ENCODE peak calls at places on chromosome 6, in nine cellular contexts. U is H1, I is transverse colon, L is stomach, P is HepG2, C is GM12878, D is K562, W is suprapubic skin, S is esophagus muscularis mucosa. Y is an unnamed sample.

GRCh38 chr6:21522773-21523490 is 70.6 kb upstream of the SOX4 start:
- DNase-seq in U (peak), I (no peak), L (no peak), P (no peak), C (no peak), D (no peak), W (no peak), S (no peak), Y (no peak)

GRCh38 chr6:13742961-13743735 is 31.5 kb upstream of the RANBP9 start:
- DNase-seq in U (no peak), I (no peak), L (no peak), P (no peak), C (no peak), D (no peak), W (no peak), S (no peak), Y (no peak)

GRCh38 chr6:113763883-113764282 is 93.3 kb upstream of the MARCKS start:
- DNase-seq in U (no peak), I (no peak), L (no peak), P (no peak), C (peak), D (no peak), W (no peak), S (no peak), Y (no peak)

GRCh38 chr6:136077834-136078576 is 172.1 kb downstream of the MTFR2 start:
- DNase-seq in U (no peak), I (no peak), L (no peak), P (no peak), C (no peak), D (no peak), W (no peak), S (no peak), Y (no peak)

GRCh38 chr6:156686429-156686939 is 90.7 kb upstream of the ARID1B start:
- DNase-seq in U (no peak), I (peak), L (peak), P (peak), C (no peak), D (no peak), W (peak), S (no peak), Y (peak)

GRCh38 chr6:82138075-82138791 is 109.3 kb downstream of the IBTK start:
- DNase-seq in U (no peak), I (no peak), L (no peak), P (no peak), C (no peak), D (no peak), W (no peak), S (no peak), Y (no peak)

GRCh38 chr6:150299873-150300485 is 68.8 kb upstream of the IYD start:
- DNase-seq in U (no peak), I (no peak), L (no peak), P (no peak), C (no peak), D (no peak), W (no peak), S (no peak), Y (no peak)

GRCh38 chr6:150068173-150068785 is 642 bp downstream of the ULBP3 start:
- DNase-seq in U (no peak), I (no peak), L (no peak), P (no peak), C (no peak), D (no peak), W (no peak), S (no peak), Y (no peak)

GRCh38 chr6:140436023-140436811 is 1061.8 kb upstream of the CITED2 start:
- DNase-seq in U (no peak), I (no peak), L (no peak), P (no peak), C (no peak), D (no peak), W (no peak), S (no peak), Y (no peak)

GRCh38 chr6:14506656-14507242 is 389.2 kb downstream of the CD83 start:
- DNase-seq in U (no peak), I (peak), L (no peak), P (no peak), C (no peak), D (no peak), W (no peak), S (peak), Y (no peak)

GRCh38 chr6:42704251-42704936 is 18.0 kb downstream of the PRPH2 start:
- DNase-seq in U (no peak), I (peak), L (peak), P (peak), C (no peak), D (no peak), W (no peak), S (no peak), Y (peak)

GRCh38 chr6:3696525-3696924 is 55.0 kb downstream of the PXDC1 start:
- DNase-seq in U (no peak), I (no peak), L (no peak), P (no peak), C (no peak), D (no peak), W (no peak), S (no peak), Y (no peak)

GRCh38 chr6:33901822-33902816 is 98.3 kb upstream of the MLN start:
- DNase-seq in U (no peak), I (no peak), L (no peak), P (no peak), C (no peak), D (peak), W (no peak), S (no peak), Y (no peak)

GRCh38 chr6:49693512-49693911 is 19.8 kb downstream of the CRISP2 start:
- DNase-seq in U (no peak), I (no peak), L (no peak), P (no peak), C (no peak), D (no peak), W (no peak), S (no peak), Y (no peak)

GRCh38 chr6:113694278-113695077 is 162.7 kb upstream of the MARCKS start:
- DNase-seq in U (no peak), I (no peak), L (no peak), P (peak), C (no peak), D (no peak), W (no peak), S (peak), Y (no peak)

GRCh38 chr6:107128175-107128574 is 12.9 kb upstream of the BEND3 start:
- DNase-seq in U (no peak), I (no peak), L (no peak), P (no peak), C (no peak), D (no peak), W (no peak), S (no peak), Y (no peak)

GRCh38 chr6:73131706-73132105 is 93.6 kb downstream of the KHDC1L start:
- DNase-seq in U (no peak), I (no peak), L (no peak), P (no peak), C (no peak), D (peak), W (no peak), S (no peak), Y (no peak)

GRCh38 chr6:148445116-148445515 is 102.5 kb downstream of the SASH1 start:
- DNase-seq in U (no peak), I (no peak), L (no peak), P (no peak), C (no peak), D (no peak), W (no peak), S (no peak), Y (no peak)

GRCh38 chr6:159487636-159488035 is 205.4 kb downstream of the SOD2 start:
- DNase-seq in U (no peak), I (no peak), L (no peak), P (no peak), C (no peak), D (no peak), W (no peak), S (no peak), Y (no peak)

GRCh38 chr6:132830236-132830799 is 15.9 kb downstream of the RPS12 start:
- DNase-seq in U (no peak), I (no peak), L (no peak), P (peak), C (no peak), D (no peak), W (no peak), S (no peak), Y (no peak)

GRCh38 chr6:28401172-28401571 is 1.6 kb upstream of the ZSCAN12 start:
- DNase-seq in U (no peak), I (no peak), L (no peak), P (no peak), C (no peak), D (no peak), W (no peak), S (no peak), Y (no peak)

GRCh38 chr6:25842526-25842925 is 10.7 kb upstream of the SLC17A1 start:
- DNase-seq in U (no peak), I (no peak), L (no peak), P (no peak), C (peak), D (no peak), W (no peak), S (no peak), Y (no peak)

GRCh38 chr6:6927437-6928361 is 180.1 kb upstream of the RREB1 start:
- DNase-seq in U (no peak), I (no peak), L (no peak), P (no peak), C (no peak), D (peak), W (no peak), S (no peak), Y (no peak)

GRCh38 chr6:43916091-43916923 is 146.3 kb downstream of the VEGFA start:
- DNase-seq in U (no peak), I (no peak), L (no peak), P (no peak), C (no peak), D (peak), W (no peak), S (no peak), Y (no peak)

GRCh38 chr6:22656696-22657340 is 87.5 kb downstream of the HDGFL1 start:
- DNase-seq in U (no peak), I (no peak), L (no peak), P (no peak), C (no peak), D (no peak), W (no peak), S (no peak), Y (no peak)

GRCh38 chr6:2817778-2818443 is 23.8 kb downstream of the SERPINB1 start:
- DNase-seq in U (no peak), I (no peak), L (no peak), P (no peak), C (no peak), D (no peak), W (no peak), S (no peak), Y (no peak)

GRCh38 chr6:142377112-142377848 is 75.5 kb downstream of the ADGRG6 start:
- DNase-seq in U (peak), I (no peak), L (peak), P (peak), C (no peak), D (no peak), W (no peak), S (no peak), Y (no peak)

GRCh38 chr6:142376115-142376514 is 74.3 kb downstream of the ADGRG6 start:
- DNase-seq in U (no peak), I (no peak), L (no peak), P (peak), C (no peak), D (no peak), W (no peak), S (no peak), Y (no peak)

GRCh38 chr6:142374965-142375733 is 73.3 kb downstream of the ADGRG6 start:
- DNase-seq in U (no peak), I (no peak), L (no peak), P (peak), C (no peak), D (no peak), W (no peak), S (no peak), Y (no peak)

GRCh38 chr6:142380626-142381025 is 78.8 kb downstream of the ADGRG6 start:
- DNase-seq in U (no peak), I (no peak), L (no peak), P (no peak), C (no peak), D (no peak), W (no peak), S (no peak), Y (no peak)

GRCh38 chr6:142378138-142378875 is 76.5 kb downstream of the ADGRG6 start:
- DNase-seq in U (no peak), I (no peak), L (no peak), P (peak), C (no peak), D (no peak), W (no peak), S (no peak), Y (no peak)
- H3K27ac ChIP-seq in U (no peak), I (no peak), L (no peak), P (peak), C (no peak), D (no peak), W (no peak), S (no peak), Y (no peak)

GRCh38 chr6:157758516-157759023 is 64.5 kb upstream of the SNX9 start:
- DNase-seq in U (no peak), I (no peak), L (no peak), P (no peak), C (no peak), D (peak), W (no peak), S (peak), Y (no peak)

GRCh38 chr6:157755752-157756411 is 67.2 kb upstream of the SNX9 start:
- DNase-seq in U (no peak), I (no peak), L (peak), P (no peak), C (no peak), D (no peak), W (no peak), S (no peak), Y (no peak)

GRCh38 chr6:157755032-157755751 is 67.9 kb upstream of the SNX9 start:
- DNase-seq in U (no peak), I (no peak), L (no peak), P (no peak), C (no peak), D (no peak), W (no peak), S (no peak), Y (no peak)

GRCh38 chr6:157757430-157758403 is 65.3 kb upstream of the SNX9 start:
- DNase-seq in U (no peak), I (no peak), L (no peak), P (no peak), C (no peak), D (no peak), W (no peak), S (peak), Y (no peak)

DNA sequence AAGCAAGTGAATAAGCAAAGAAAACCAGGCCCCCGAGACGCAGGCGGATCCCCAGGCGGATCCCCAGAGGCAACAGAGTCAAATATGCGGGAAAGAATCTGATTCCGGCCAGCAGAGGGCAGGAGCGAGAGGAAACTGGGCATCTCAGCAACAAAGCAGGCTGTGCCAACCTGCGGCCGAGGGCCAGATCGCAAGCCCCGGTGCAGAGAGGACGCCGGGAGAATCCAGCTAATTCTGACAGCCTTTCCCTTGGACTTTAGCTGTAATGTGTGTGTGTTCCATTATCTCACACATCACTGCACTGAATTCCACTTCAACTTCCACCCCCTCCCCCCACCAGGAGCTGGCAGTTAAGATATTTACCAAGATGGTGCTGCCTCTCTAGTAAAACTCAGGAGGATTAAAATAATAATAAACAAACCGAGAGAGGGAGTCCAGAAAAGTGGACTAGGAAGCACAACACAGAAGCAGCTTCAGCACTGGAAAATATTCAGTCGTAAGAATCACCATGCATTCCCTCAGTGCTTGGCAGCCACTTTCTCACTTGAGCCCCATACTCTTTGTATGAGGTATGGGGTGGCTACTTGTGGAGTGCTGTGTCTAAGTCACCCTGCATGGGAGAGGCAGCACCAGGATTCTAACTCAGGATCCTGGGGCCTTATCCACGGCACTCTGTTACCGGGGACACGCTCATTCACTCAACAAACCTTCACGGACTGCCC is 66.2 kb upstream of the SNX9 start:
- DNase-seq in U (peak), I (peak), L (peak), P (peak), C (no peak), D (peak), W (peak), S (peak), Y (peak)
- TF ChIP-seq POLR2AphosphoS5 in U (no peak), I (no peak), L (peak), P (no peak), C (no peak), D (no peak), W (no peak), S (peak), Y (no peak)

DNA sequence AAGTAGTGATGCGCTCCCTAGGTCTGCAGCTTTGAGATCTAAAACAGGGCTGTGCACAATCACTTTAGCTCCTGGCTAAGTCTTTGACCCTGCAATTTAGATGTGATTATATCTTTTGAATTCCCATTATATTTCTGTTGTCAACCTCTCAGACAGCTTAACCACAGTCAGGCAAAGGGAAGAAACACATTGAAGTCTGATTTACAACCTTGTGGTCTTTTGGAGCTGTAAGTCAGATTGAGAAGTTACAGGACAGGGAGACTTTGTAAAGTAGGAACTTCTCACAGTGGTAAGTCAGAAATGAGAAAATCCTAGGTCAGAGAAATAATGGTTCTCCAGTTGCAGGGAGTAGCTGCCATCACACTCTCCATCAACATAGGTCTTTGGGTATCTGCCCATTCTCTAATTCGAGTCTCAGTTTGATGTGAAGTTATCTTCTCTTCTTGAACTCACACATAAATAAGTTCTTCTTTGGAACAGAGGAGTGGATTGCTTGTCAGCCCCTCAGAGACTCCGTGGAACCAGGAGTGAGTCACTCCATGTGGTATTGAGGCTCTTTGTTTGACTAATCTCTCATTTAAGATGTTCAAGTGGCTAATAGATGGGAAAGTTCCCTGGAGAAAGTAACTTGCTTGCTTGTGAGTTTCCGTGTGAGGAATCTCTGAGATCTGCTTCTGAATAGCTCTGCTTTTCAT is 35.0 kb upstream of the SGK1 start:
- DNase-seq in U (no peak), I (no peak), L (no peak), P (no peak), C (no peak), D (no peak), W (no peak), S (no peak), Y (no peak)
- TF ChIP-seq EP300 in U (no peak), I (no peak), L (no peak), P (no peak), C (no peak), D (no peak), W (no peak), S (no peak), Y (no peak)

DNA sequence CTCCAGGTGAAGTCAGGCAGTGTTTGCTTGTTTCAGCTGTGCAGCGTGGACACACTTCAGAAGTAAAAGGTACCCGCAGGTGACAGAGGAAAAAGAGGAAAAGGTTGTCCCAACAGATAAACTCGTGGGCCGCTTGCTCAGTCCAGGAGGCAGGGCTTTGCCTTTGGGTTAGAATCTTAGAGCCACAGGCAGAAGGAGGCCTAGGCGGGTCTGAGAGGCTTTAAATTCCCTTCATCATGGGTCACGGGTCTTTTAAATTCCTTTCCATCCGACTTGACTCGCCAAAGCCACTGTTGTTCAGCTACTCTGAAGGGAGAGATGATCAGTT is 48.2 kb downstream of the AGPAT4 start:
- DNase-seq in U (no peak), I (no peak), L (no peak), P (no peak), C (no peak), D (no peak), W (no peak), S (no peak), Y (no peak)
- H3K27ac ChIP-seq in U (no peak), I (no peak), L (no peak), P (no peak), C (no peak), D (peak), W (no peak), S (no peak), Y (peak)

GRCh38 chr6:63458480-63459115 is 113.7 kb upstream of the LOC128125822 start:
- DNase-seq in U (no peak), I (no peak), L (no peak), P (peak), C (peak), D (no peak), W (no peak), S (no peak), Y (no peak)
- TF ChIP-seq POLR2AphosphoS5 in U (no peak), I (no peak), L (peak), P (peak), C (no peak), D (no peak), W (no peak), S (no peak), Y (no peak)

GRCh38 chr6:16157909-16158308 is 29.0 kb downstream of the MYLIP start:
- DNase-seq in U (no peak), I (no peak), L (no peak), P (no peak), C (no peak), D (peak), W (no peak), S (no peak), Y (peak)

GRCh38 chr6:16158943-16159557 is 30.2 kb downstream of the MYLIP start:
- DNase-seq in U (no peak), I (no peak), L (no peak), P (no peak), C (no peak), D (no peak), W (no peak), S (no peak), Y (no peak)

GRCh38 chr6:16150098-16150497 is 21.2 kb downstream of the MYLIP start:
- DNase-seq in U (no peak), I (no peak), L (no peak), P (no peak), C (no peak), D (no peak), W (no peak), S (no peak), Y (no peak)

GRCh38 chr6:16153451-16153850 is 24.6 kb downstream of the MYLIP start:
- DNase-seq in U (no peak), I (no peak), L (no peak), P (no peak), C (no peak), D (peak), W (no peak), S (no peak), Y (no peak)

DNA sequence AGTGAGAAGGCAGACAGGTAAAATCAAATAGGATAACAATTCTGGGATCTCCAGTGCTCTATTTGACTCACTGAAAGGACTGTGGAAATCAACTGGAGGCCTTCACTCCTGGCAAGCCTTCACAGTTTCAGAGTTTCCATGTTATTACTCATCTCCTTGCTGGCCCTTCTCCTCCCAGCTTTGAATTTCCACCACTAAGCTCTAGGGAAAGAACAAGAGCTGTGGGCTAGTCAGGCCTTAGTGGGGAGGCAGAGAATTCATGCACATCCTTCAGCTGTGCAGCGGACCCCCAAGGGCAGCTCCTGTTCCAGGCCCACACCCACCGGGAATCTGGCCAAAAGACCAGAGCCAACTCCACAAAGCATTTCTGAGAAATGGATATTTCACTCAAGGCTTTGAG is 26.0 kb downstream of the MYLIP start:
- DNase-seq in U (no peak), I (no peak), L (no peak), P (no peak), C (no peak), D (no peak), W (no peak), S (no peak), Y (no peak)
- TF ChIP-seq EP300 in U (no peak), I (no peak), L (no peak), P (no peak), C (no peak), D (no peak), W (no peak), S (no peak), Y (no peak)

GRCh38 chr6:133894795-133895401 is 6.0 kb downstream of the TCF21 start:
- DNase-seq in U (no peak), I (no peak), L (no peak), P (no peak), C (no peak), D (no peak), W (no peak), S (no peak), Y (peak)
- H3K27ac ChIP-seq in U (no peak), I (peak), L (peak), P (no peak), C (no peak), D (no peak), W (no peak), S (peak), Y (peak)

Y was measured in sigmoid colon.